ENCODE peak calls at places on chromosomes 16 and 17, in ten cellular contexts. One of them, this sample, is unnamed.

GRCh38 chr16:12455287-12455798 is 348.3 kb downstream of the CPPED1 start:
- DNase-seq in IMR-90: peak; percentile 55
- DNase-seq in activated effector memory CD4-positive, alpha-beta T cell treated with Interleukin-2 at 50 U/mL for 16 hours: no peak
- DNase-seq in lower lobe of right lung: peak; percentile 78
- DNase-seq in cardiac muscle cell: peak; percentile 80
- DNase-seq in iPS-NIHi11: peak; percentile 78
- DNase-seq in thyroid gland: peak; percentile 79
- DNase-seq in BE2C: peak; percentile 60
- DNase-seq in NCI-H460: peak; percentile 15
- DNase-seq in foreskin fibroblast: peak; percentile 75
- DNase-seq in this sample: peak; percentile 38

GRCh38 chr17:50457621-50458020 is 11.1 kb downstream of the CHAD start:
- DNase-seq in BE2C: no peak
- DNase-seq in iPS-NIHi11: no peak
- DNase-seq in foreskin fibroblast: no peak
- DNase-seq in NCI-H460: no peak
- DNase-seq in lower lobe of right lung: no peak
- DNase-seq in IMR-90: no peak
- DNase-seq in activated effector memory CD4-positive, alpha-beta T cell treated with Interleukin-2 at 50 U/mL for 16 hours: no peak
- DNase-seq in thyroid gland: no peak
- DNase-seq in cardiac muscle cell: no peak
- DNase-seq in this sample: no peak

GRCh38 chr16:2005646-2006045 is 4.0 kb downstream of the ZNF598 start:
- DNase-seq in IMR-90: no peak
- DNase-seq in NCI-H460: peak; percentile 77
- DNase-seq in foreskin fibroblast: no peak
- DNase-seq in thyroid gland: peak; percentile 28
- DNase-seq in lower lobe of right lung: no peak
- DNase-seq in BE2C: peak; percentile 89
- DNase-seq in iPS-NIHi11: no peak
- DNase-seq in activated effector memory CD4-positive, alpha-beta T cell treated with Interleukin-2 at 50 U/mL for 16 hours: no peak
- DNase-seq in cardiac muscle cell: no peak
- DNase-seq in this sample: no peak

GRCh38 chr17:60422162-60422665 is at the start of gene CHCT1:
- DNase-seq in foreskin fibroblast: no peak
- DNase-seq in iPS-NIHi11: peak; percentile 36
- DNase-seq in IMR-90: no peak
- DNase-seq in NCI-H460: no peak
- DNase-seq in activated effector memory CD4-positive, alpha-beta T cell treated with Interleukin-2 at 50 U/mL for 16 hours: no peak
- DNase-seq in lower lobe of right lung: peak; percentile 67
- DNase-seq in BE2C: no peak
- DNase-seq in cardiac muscle cell: no peak
- DNase-seq in thyroid gland: no peak
- DNase-seq in this sample: no peak

GRCh38 chr17:42403150-42403549 is 14.9 kb upstream of the STAT3 start:
- DNase-seq in cardiac muscle cell: peak; percentile 49
- DNase-seq in IMR-90: no peak
- DNase-seq in lower lobe of right lung: no peak
- DNase-seq in iPS-NIHi11: peak; percentile 41
- DNase-seq in NCI-H460: no peak
- DNase-seq in thyroid gland: no peak
- DNase-seq in foreskin fibroblast: peak; percentile 34
- DNase-seq in activated effector memory CD4-positive, alpha-beta T cell treated with Interleukin-2 at 50 U/mL for 16 hours: peak; percentile 14
- DNase-seq in BE2C: peak; percentile 47
- DNase-seq in this sample: no peak

GRCh38 chr17:37650419-37651003 is 7.3 kb upstream of the DDX52 start:
- DNase-seq in BE2C: peak; percentile 13
- DNase-seq in NCI-H460: peak; percentile 64
- DNase-seq in foreskin fibroblast: peak; percentile 79
- DNase-seq in thyroid gland: peak; percentile 28
- DNase-seq in activated effector memory CD4-positive, alpha-beta T cell treated with Interleukin-2 at 50 U/mL for 16 hours: no peak
- DNase-seq in cardiac muscle cell: peak; percentile 59
- DNase-seq in lower lobe of right lung: no peak
- DNase-seq in IMR-90: peak; percentile 59
- DNase-seq in iPS-NIHi11: peak; percentile 52
- DNase-seq in this sample: peak; percentile 48

GRCh38 chr16:27950488-27950887 is 113.0 kb downstream of the GSG1L start:
- DNase-seq in cardiac muscle cell: no peak
- DNase-seq in iPS-NIHi11: no peak
- DNase-seq in thyroid gland: no peak
- DNase-seq in IMR-90: no peak
- DNase-seq in activated effector memory CD4-positive, alpha-beta T cell treated with Interleukin-2 at 50 U/mL for 16 hours: no peak
- DNase-seq in foreskin fibroblast: no peak
- DNase-seq in NCI-H460: no peak
- DNase-seq in BE2C: no peak
- DNase-seq in lower lobe of right lung: no peak
- DNase-seq in this sample: no peak

GRCh38 chr17:10843806-10844205 is 5.9 kb upstream of the PIRT start:
- DNase-seq in lower lobe of right lung: no peak
- DNase-seq in iPS-NIHi11: peak; percentile 44
- DNase-seq in BE2C: no peak
- DNase-seq in cardiac muscle cell: peak; percentile 57
- DNase-seq in thyroid gland: peak; percentile 2
- DNase-seq in foreskin fibroblast: no peak
- DNase-seq in NCI-H460: no peak
- DNase-seq in IMR-90: no peak
- DNase-seq in activated effector memory CD4-positive, alpha-beta T cell treated with Interleukin-2 at 50 U/mL for 16 hours: no peak
- DNase-seq in this sample: no peak

GRCh38 chr16:31404353-31405064 is 11.4 kb downstream of the ITGAD start:
- DNase-seq in NCI-H460: peak; percentile 78
- DNase-seq in activated effector memory CD4-positive, alpha-beta T cell treated with Interleukin-2 at 50 U/mL for 16 hours: no peak
- DNase-seq in cardiac muscle cell: no peak
- DNase-seq in thyroid gland: no peak
- DNase-seq in lower lobe of right lung: no peak
- DNase-seq in iPS-NIHi11: peak; percentile 52
- DNase-seq in IMR-90: no peak
- DNase-seq in foreskin fibroblast: no peak
- DNase-seq in BE2C: peak; percentile 23
- DNase-seq in this sample: peak; percentile 79

GRCh38 chr17:35554668-35555067 is 6.0 kb downstream of the SLFN14 start:
- DNase-seq in NCI-H460: no peak
- DNase-seq in foreskin fibroblast: no peak
- DNase-seq in BE2C: no peak
- DNase-seq in IMR-90: no peak
- DNase-seq in thyroid gland: no peak
- DNase-seq in iPS-NIHi11: no peak
- DNase-seq in activated effector memory CD4-positive, alpha-beta T cell treated with Interleukin-2 at 50 U/mL for 16 hours: no peak
- DNase-seq in lower lobe of right lung: no peak
- DNase-seq in cardiac muscle cell: no peak
- DNase-seq in this sample: no peak

GRCh38 chr16:29696881-29697331 is 17.9 kb downstream of the QPRT start:
- DNase-seq in thyroid gland: no peak
- DNase-seq in NCI-H460: no peak
- DNase-seq in cardiac muscle cell: no peak
- DNase-seq in lower lobe of right lung: peak; percentile 24
- DNase-seq in IMR-90: no peak
- DNase-seq in BE2C: no peak
- DNase-seq in foreskin fibroblast: no peak
- DNase-seq in activated effector memory CD4-positive, alpha-beta T cell treated with Interleukin-2 at 50 U/mL for 16 hours: no peak
- DNase-seq in iPS-NIHi11: peak; percentile 3
- DNase-seq in this sample: no peak

GRCh38 chr16:85294810-85295508 is 182.7 kb upstream of the CIBAR2 start:
- DNase-seq in NCI-H460: no peak
- DNase-seq in lower lobe of right lung: no peak
- DNase-seq in activated effector memory CD4-positive, alpha-beta T cell treated with Interleukin-2 at 50 U/mL for 16 hours: no peak
- DNase-seq in IMR-90: no peak
- DNase-seq in thyroid gland: no peak
- DNase-seq in cardiac muscle cell: no peak
- DNase-seq in foreskin fibroblast: no peak
- DNase-seq in iPS-NIHi11: no peak
- DNase-seq in BE2C: no peak
- DNase-seq in this sample: no peak

GRCh38 chr17:36592316-36592710 is 634 bp downstream of the DHRS11 start:
- DNase-seq in foreskin fibroblast: peak; percentile 60
- DNase-seq in activated effector memory CD4-positive, alpha-beta T cell treated with Interleukin-2 at 50 U/mL for 16 hours: no peak
- DNase-seq in thyroid gland: peak; percentile 49
- DNase-seq in cardiac muscle cell: peak; percentile 23
- DNase-seq in BE2C: peak; percentile 37
- DNase-seq in lower lobe of right lung: peak; percentile 46
- DNase-seq in NCI-H460: no peak
- DNase-seq in IMR-90: no peak
- DNase-seq in iPS-NIHi11: peak; percentile 70
- DNase-seq in this sample: peak; percentile 47

GRCh38 chr17:29138184-29138955 is 41.8 kb downstream of the MYO18A start:
- DNase-seq in IMR-90: peak; percentile 68
- DNase-seq in NCI-H460: no peak
- DNase-seq in thyroid gland: no peak
- DNase-seq in cardiac muscle cell: no peak
- DNase-seq in lower lobe of right lung: no peak
- DNase-seq in iPS-NIHi11: no peak
- DNase-seq in activated effector memory CD4-positive, alpha-beta T cell treated with Interleukin-2 at 50 U/mL for 16 hours: peak; percentile 35
- DNase-seq in BE2C: no peak
- DNase-seq in foreskin fibroblast: peak; percentile 66
- DNase-seq in this sample: peak; percentile 52

GRCh38 chr16:82043680-82044584 is 8.9 kb downstream of the HSD17B2 start:
- DNase-seq in iPS-NIHi11: no peak
- DNase-seq in cardiac muscle cell: no peak
- DNase-seq in foreskin fibroblast: peak; percentile 90
- DNase-seq in IMR-90: peak; percentile 75
- DNase-seq in lower lobe of right lung: no peak
- DNase-seq in NCI-H460: no peak
- DNase-seq in activated effector memory CD4-positive, alpha-beta T cell treated with Interleukin-2 at 50 U/mL for 16 hours: no peak
- DNase-seq in thyroid gland: no peak
- DNase-seq in BE2C: no peak
- DNase-seq in this sample: no peak

GRCh38 chr17:7317161-7317803 is 2.1 kb upstream of the GPS2 start:
- DNase-seq in lower lobe of right lung: no peak
- DNase-seq in foreskin fibroblast: no peak
- DNase-seq in thyroid gland: no peak
- DNase-seq in iPS-NIHi11: no peak
- DNase-seq in cardiac muscle cell: no peak
- DNase-seq in NCI-H460: no peak
- DNase-seq in activated effector memory CD4-positive, alpha-beta T cell treated with Interleukin-2 at 50 U/mL for 16 hours: no peak
- DNase-seq in IMR-90: no peak
- DNase-seq in BE2C: no peak
- DNase-seq in this sample: no peak

GRCh38 chr16:27112093-27112811 is 45.5 kb downstream of the C16orf82 start:
- DNase-seq in NCI-H460: no peak
- DNase-seq in cardiac muscle cell: no peak
- DNase-seq in BE2C: no peak
- DNase-seq in thyroid gland: no peak
- DNase-seq in lower lobe of right lung: no peak
- DNase-seq in foreskin fibroblast: no peak
- DNase-seq in IMR-90: no peak
- DNase-seq in iPS-NIHi11: no peak
- DNase-seq in activated effector memory CD4-positive, alpha-beta T cell treated with Interleukin-2 at 50 U/mL for 16 hours: no peak
- DNase-seq in this sample: no peak

GRCh38 chr16:85027968-85028637 is 508 bp downstream of the KIAA0513 start:
- DNase-seq in thyroid gland: no peak
- DNase-seq in activated effector memory CD4-positive, alpha-beta T cell treated with Interleukin-2 at 50 U/mL for 16 hours: peak; percentile 0
- DNase-seq in cardiac muscle cell: no peak
- DNase-seq in IMR-90: no peak
- DNase-seq in NCI-H460: no peak
- DNase-seq in foreskin fibroblast: no peak
- DNase-seq in lower lobe of right lung: no peak
- DNase-seq in iPS-NIHi11: no peak
- DNase-seq in BE2C: peak; percentile 42
- DNase-seq in this sample: no peak